ENCODE peak calls at places on chromosomes 6 and 20, in ten cellular contexts. One of them, this sample, is unnamed.

GRCh38 chr20:33709398-33709797 is 10.7 kb downstream of the PXMP4 start:
- DNase-seq in AG09309: no peak
- DNase-seq in AG20443: no peak
- DNase-seq in RWPE1: no peak
- DNase-seq in effector memory CD4-positive, alpha-beta T cell: no peak
- DNase-seq in ecto neural progenitor cell: no peak
- DNase-seq in caudate nucleus: no peak
- DNase-seq in hippocampal formation: no peak
- DNase-seq in epithelial cell of esophagus: no peak
- DNase-seq in astrocyte of the spinal cord: no peak
- DNase-seq in this sample: no peak

GRCh38 chr6:26270121-26270861 is 94.7 kb upstream of the BTN3A2 start:
- DNase-seq in AG09309: no peak
- DNase-seq in AG20443: no peak
- DNase-seq in RWPE1: no peak
- DNase-seq in effector memory CD4-positive, alpha-beta T cell: no peak
- DNase-seq in ecto neural progenitor cell: no peak
- DNase-seq in caudate nucleus: no peak
- DNase-seq in hippocampal formation: no peak
- DNase-seq in epithelial cell of esophagus: peak
- DNase-seq in astrocyte of the spinal cord: peak
- DNase-seq in this sample: peak

GRCh38 chr20:10476319-10476724 is 41.2 kb downstream of the SLX4IP start:
- DNase-seq in AG09309: no peak
- DNase-seq in AG20443: peak
- DNase-seq in RWPE1: no peak
- DNase-seq in effector memory CD4-positive, alpha-beta T cell: no peak
- DNase-seq in ecto neural progenitor cell: no peak
- DNase-seq in caudate nucleus: no peak
- DNase-seq in hippocampal formation: no peak
- DNase-seq in epithelial cell of esophagus: no peak
- DNase-seq in astrocyte of the spinal cord: no peak
- DNase-seq in this sample: no peak

GRCh38 chr20:47278907-47279348 is 77.6 kb downstream of the ZMYND8 start:
- DNase-seq in AG09309: no peak
- DNase-seq in AG20443: no peak
- DNase-seq in RWPE1: no peak
- DNase-seq in effector memory CD4-positive, alpha-beta T cell: no peak
- DNase-seq in ecto neural progenitor cell: no peak
- DNase-seq in caudate nucleus: no peak
- DNase-seq in hippocampal formation: no peak
- DNase-seq in epithelial cell of esophagus: peak
- DNase-seq in astrocyte of the spinal cord: peak
- DNase-seq in this sample: peak

GRCh38 chr20:1816384-1817381 is 78.5 kb upstream of the SIRPA start:
- DNase-seq in AG09309: peak
- DNase-seq in AG20443: peak
- DNase-seq in RWPE1: peak
- DNase-seq in effector memory CD4-positive, alpha-beta T cell: no peak
- DNase-seq in ecto neural progenitor cell: peak
- DNase-seq in caudate nucleus: peak
- DNase-seq in hippocampal formation: peak
- DNase-seq in epithelial cell of esophagus: peak
- DNase-seq in astrocyte of the spinal cord: peak
- DNase-seq in this sample: peak

GRCh38 chr6:100300221-100300736 is 164.4 kb downstream of the SIM1 start:
- DNase-seq in AG09309: peak
- DNase-seq in AG20443: peak
- DNase-seq in RWPE1: peak
- DNase-seq in effector memory CD4-positive, alpha-beta T cell: no peak
- DNase-seq in ecto neural progenitor cell: no peak
- DNase-seq in caudate nucleus: no peak
- DNase-seq in hippocampal formation: no peak
- DNase-seq in epithelial cell of esophagus: peak
- DNase-seq in astrocyte of the spinal cord: peak
- DNase-seq in this sample: peak

GRCh38 chr6:79713701-79714322 is 82.7 kb downstream of the SH3BGRL2 start:
- DNase-seq in AG09309: no peak
- DNase-seq in AG20443: peak
- DNase-seq in RWPE1: peak
- DNase-seq in effector memory CD4-positive, alpha-beta T cell: no peak
- DNase-seq in ecto neural progenitor cell: no peak
- DNase-seq in caudate nucleus: no peak
- DNase-seq in hippocampal formation: no peak
- DNase-seq in epithelial cell of esophagus: peak
- DNase-seq in astrocyte of the spinal cord: peak
- DNase-seq in this sample: peak

GRCh38 chr20:60867589-60867988 is 384.5 kb upstream of the CDH4 start:
- DNase-seq in AG09309: no peak
- DNase-seq in AG20443: no peak
- DNase-seq in RWPE1: no peak
- DNase-seq in effector memory CD4-positive, alpha-beta T cell: no peak
- DNase-seq in ecto neural progenitor cell: no peak
- DNase-seq in caudate nucleus: no peak
- DNase-seq in hippocampal formation: no peak
- DNase-seq in epithelial cell of esophagus: no peak
- DNase-seq in astrocyte of the spinal cord: no peak
- DNase-seq in this sample: no peak

GRCh38 chr6:37485259-37485658 is 14.4 kb downstream of the CCDC167 start:
- DNase-seq in AG09309: no peak
- DNase-seq in AG20443: no peak
- DNase-seq in RWPE1: no peak
- DNase-seq in effector memory CD4-positive, alpha-beta T cell: no peak
- DNase-seq in ecto neural progenitor cell: no peak
- DNase-seq in caudate nucleus: no peak
- DNase-seq in hippocampal formation: no peak
- DNase-seq in epithelial cell of esophagus: no peak
- DNase-seq in astrocyte of the spinal cord: no peak
- DNase-seq in this sample: no peak

GRCh38 chr6:125270380-125270779 is 31.4 kb downstream of the HDDC2 start:
- DNase-seq in AG09309: no peak
- DNase-seq in AG20443: no peak
- DNase-seq in RWPE1: no peak
- DNase-seq in effector memory CD4-positive, alpha-beta T cell: no peak
- DNase-seq in ecto neural progenitor cell: no peak
- DNase-seq in caudate nucleus: no peak
- DNase-seq in hippocampal formation: no peak
- DNase-seq in epithelial cell of esophagus: no peak
- DNase-seq in astrocyte of the spinal cord: no peak
- DNase-seq in this sample: no peak

GRCh38 chr6:17032595-17033591 is 69.0 kb upstream of the STMND1 start:
- DNase-seq in AG09309: peak
- DNase-seq in AG20443: peak
- DNase-seq in RWPE1: peak
- DNase-seq in effector memory CD4-positive, alpha-beta T cell: no peak
- DNase-seq in ecto neural progenitor cell: no peak
- DNase-seq in caudate nucleus: peak
- DNase-seq in hippocampal formation: peak
- DNase-seq in epithelial cell of esophagus: peak
- DNase-seq in astrocyte of the spinal cord: peak
- DNase-seq in this sample: peak

GRCh38 chr6:144932621-144933020 is 647.5 kb downstream of the UTRN start:
- DNase-seq in AG09309: no peak
- DNase-seq in AG20443: no peak
- DNase-seq in RWPE1: no peak
- DNase-seq in effector memory CD4-positive, alpha-beta T cell: no peak
- DNase-seq in ecto neural progenitor cell: no peak
- DNase-seq in caudate nucleus: no peak
- DNase-seq in hippocampal formation: no peak
- DNase-seq in epithelial cell of esophagus: no peak
- DNase-seq in astrocyte of the spinal cord: no peak
- DNase-seq in this sample: no peak

GRCh38 chr6:138328210-138328609 is 49.5 kb upstream of the SMIM28 start:
- DNase-seq in AG09309: no peak
- DNase-seq in AG20443: no peak
- DNase-seq in RWPE1: no peak
- DNase-seq in effector memory CD4-positive, alpha-beta T cell: no peak
- DNase-seq in ecto neural progenitor cell: no peak
- DNase-seq in caudate nucleus: no peak
- DNase-seq in hippocampal formation: no peak
- DNase-seq in epithelial cell of esophagus: no peak
- DNase-seq in astrocyte of the spinal cord: peak
- DNase-seq in this sample: peak

GRCh38 chr6:94424692-94425091 is 1005.3 kb upstream of the EPHA7 start:
- DNase-seq in AG09309: no peak
- DNase-seq in AG20443: no peak
- DNase-seq in RWPE1: no peak
- DNase-seq in effector memory CD4-positive, alpha-beta T cell: no peak
- DNase-seq in ecto neural progenitor cell: no peak
- DNase-seq in caudate nucleus: no peak
- DNase-seq in hippocampal formation: no peak
- DNase-seq in epithelial cell of esophagus: no peak
- DNase-seq in astrocyte of the spinal cord: no peak
- DNase-seq in this sample: no peak

GRCh38 chr6:156421933-156422332 is 355.2 kb upstream of the ARID1B start:
- DNase-seq in AG09309: no peak
- DNase-seq in AG20443: no peak
- DNase-seq in RWPE1: no peak
- DNase-seq in effector memory CD4-positive, alpha-beta T cell: no peak
- DNase-seq in ecto neural progenitor cell: no peak
- DNase-seq in caudate nucleus: no peak
- DNase-seq in hippocampal formation: no peak
- DNase-seq in epithelial cell of esophagus: no peak
- DNase-seq in astrocyte of the spinal cord: no peak
- DNase-seq in this sample: no peak

GRCh38 chr6:50236164-50236563 is 186.4 kb upstream of the DEFB112 start:
- DNase-seq in AG09309: no peak
- DNase-seq in AG20443: no peak
- DNase-seq in RWPE1: no peak
- DNase-seq in effector memory CD4-positive, alpha-beta T cell: no peak
- DNase-seq in ecto neural progenitor cell: no peak
- DNase-seq in caudate nucleus: no peak
- DNase-seq in hippocampal formation: no peak
- DNase-seq in epithelial cell of esophagus: peak
- DNase-seq in astrocyte of the spinal cord: no peak
- DNase-seq in this sample: no peak

GRCh38 chr6:140256213-140256612 is 881.8 kb upstream of the CITED2 start:
- DNase-seq in AG09309: no peak
- DNase-seq in AG20443: no peak
- DNase-seq in RWPE1: no peak
- DNase-seq in effector memory CD4-positive, alpha-beta T cell: no peak
- DNase-seq in ecto neural progenitor cell: no peak
- DNase-seq in caudate nucleus: no peak
- DNase-seq in hippocampal formation: no peak
- DNase-seq in epithelial cell of esophagus: peak
- DNase-seq in astrocyte of the spinal cord: peak
- DNase-seq in this sample: peak

GRCh38 chr6:82111114-82111513 is 136.4 kb downstream of the IBTK start:
- DNase-seq in AG09309: no peak
- DNase-seq in AG20443: no peak
- DNase-seq in RWPE1: no peak
- DNase-seq in effector memory CD4-positive, alpha-beta T cell: no peak
- DNase-seq in ecto neural progenitor cell: no peak
- DNase-seq in caudate nucleus: no peak
- DNase-seq in hippocampal formation: no peak
- DNase-seq in epithelial cell of esophagus: no peak
- DNase-seq in astrocyte of the spinal cord: no peak
- DNase-seq in this sample: no peak